ENCODE peak calls at places on chromosomes 1 and 21, in five cellular contexts. V is ovary, E is osteoblast, S is heart right ventricle, L is colonic mucosa. B is an unnamed sample.

GRCh38 chr1:62401034-62401433 is 35.8 kb upstream of the USP1 start:
- DNase-seq in V (no peak), L (no peak), S (no peak), E (no peak), B (no peak)

GRCh38 chr1:23909412-23909811 is 3.8 kb downstream of the CNR2 start:
- DNase-seq in E (no peak), V (no peak), L (no peak), S (no peak), B (no peak)

GRCh38 chr1:8603220-8603616 is 214.2 kb downstream of the RERE start:
- DNase-seq in S (no peak), E (peak; percentile 58), L (no peak), V (no peak), B (no peak)

GRCh38 chr1:45677751-45678245 is 8.5 kb downstream of the GPBP1L1 start:
- DNase-seq in V (no peak), S (no peak), E (no peak), L (no peak), B (no peak)

GRCh38 chr1:172894345-172895049 is 156.2 kb downstream of the TNFSF18 start:
- DNase-seq in S (no peak), L (no peak), V (no peak), E (no peak), B (no peak)

GRCh38 chr1:225919906-225920305 is 4.1 kb downstream of the PYCR2 start:
- DNase-seq in E (peak; percentile 95), S (peak; percentile 69), L (no peak), V (peak; percentile 74), B (peak; percentile 92)

GRCh38 chr1:201539561-201540404 is 856 bp downstream of the NAV1 start:
- DNase-seq in V (peak; percentile 64), L (no peak), S (peak; percentile 72), E (peak; percentile 91), B (no peak)

GRCh38 chr1:185654199-185654951 is 79.8 kb upstream of the HMCN1 start:
- DNase-seq in L (no peak), S (no peak), V (no peak), E (no peak), B (no peak)

GRCh38 chr1:45542591-45542990 is 8.0 kb upstream of the AKR1A1 start:
- DNase-seq in E (no peak), L (peak; percentile 74), V (no peak), S (no peak), B (peak; percentile 57)

GRCh38 chr21:37073417-37074194 is 552 bp downstream of the TTC3 start:
- DNase-seq in S (peak; percentile 53), E (peak; percentile 48), L (peak; percentile 67), V (peak; percentile 80), B (peak; percentile 89)

GRCh38 chr1:205561501-205562203 is 57.2 kb downstream of the CDK18 start:
- DNase-seq in E (no peak), V (no peak), S (no peak), L (peak; percentile 3), B (no peak)

GRCh38 chr1:212234431-212235298 is 50.5 kb upstream of the PPP2R5A start:
- DNase-seq in V (no peak), L (peak; percentile 38), S (peak; percentile 73), E (peak; percentile 88), B (no peak)

GRCh38 chr1:12542138-12542465 is 75.9 kb downstream of the DHRS3 start:
- DNase-seq in V (peak; percentile 34), L (no peak), E (peak; percentile 32), S (no peak), B (no peak)

GRCh38 chr1:221263831-221264767 is 384.9 kb downstream of the HLX start:
- DNase-seq in E (peak; percentile 69), V (no peak), L (peak; percentile 34), S (peak; percentile 68), B (peak; percentile 43)

GRCh38 chr1:221416723-221417122 is 325.2 kb downstream of the DUSP10 start:
- DNase-seq in E (no peak), S (no peak), V (no peak), L (no peak), B (no peak)

GRCh38 chr21:36511484-36512227 is 31.7 kb upstream of the CLDN14 start:
- DNase-seq in S (no peak), V (no peak), L (no peak), E (no peak), B (no peak)

GRCh38 chr21:16530656-16531055 is 800.9 kb downstream of the USP25 start:
- DNase-seq in L (no peak), E (no peak), V (no peak), S (no peak), B (no peak)

GRCh38 chr1:169601096-169601881 is 15.0 kb upstream of the F5 start:
- DNase-seq in E (peak; percentile 58), V (no peak), L (no peak), S (no peak), B (no peak)

GRCh38 chr21:32207096-32207716 is 71.6 kb downstream of the MIS18A start:
- DNase-seq in L (no peak), E (no peak), S (no peak), V (no peak), B (no peak)

GRCh38 chr1:18936471-18936813 is 20.0 kb downstream of the IFFO2 start:
- DNase-seq in E (peak; percentile 1), L (no peak), S (no peak), V (no peak), B (no peak)

GRCh38 chr1:16187748-16188401 is 24.6 kb downstream of the ARHGEF19 start:
- DNase-seq in E (peak; percentile 90), V (peak; percentile 89), S (peak; percentile 69), L (peak; percentile 85), B (peak; percentile 78)

GRCh38 chr1:204384636-204385354 is 25.1 kb upstream of the PLEKHA6 start:
- DNase-seq in E (peak; percentile 87), L (no peak), S (peak; percentile 30), V (no peak), B (no peak)

GRCh38 chr21:43718872-43719747 is at the start of gene PDXK:
- DNase-seq in E (peak; percentile 98), S (peak; percentile 84), V (peak; percentile 90), L (peak; percentile 91), B (peak; percentile 87)
- TF ChIP-seq CTCF in E (no peak), S (no peak), V (no peak), L (no peak), B (no peak)

GRCh38 chr1:53068314-53069084 is 6.5 kb downstream of the PODN start:
- DNase-seq in V (peak; percentile 25), S (no peak), E (peak; percentile 73), L (no peak), B (no peak)

GRCh38 chr1:53069663-53070327 is 7.8 kb downstream of the PODN start:
- DNase-seq in S (no peak), E (peak; percentile 76), V (peak; percentile 38), L (no peak), B (no peak)

GRCh38 chr1:53067886-53068285 is 5.9 kb downstream of the PODN start:
- DNase-seq in S (no peak), E (no peak), V (no peak), L (no peak), B (no peak)

GRCh38 chr1:53070621-53071020 is 8.6 kb downstream of the PODN start:
- DNase-seq in V (peak; percentile 33), S (no peak), E (peak; percentile 44), L (no peak), B (peak; percentile 51)

DNA sequence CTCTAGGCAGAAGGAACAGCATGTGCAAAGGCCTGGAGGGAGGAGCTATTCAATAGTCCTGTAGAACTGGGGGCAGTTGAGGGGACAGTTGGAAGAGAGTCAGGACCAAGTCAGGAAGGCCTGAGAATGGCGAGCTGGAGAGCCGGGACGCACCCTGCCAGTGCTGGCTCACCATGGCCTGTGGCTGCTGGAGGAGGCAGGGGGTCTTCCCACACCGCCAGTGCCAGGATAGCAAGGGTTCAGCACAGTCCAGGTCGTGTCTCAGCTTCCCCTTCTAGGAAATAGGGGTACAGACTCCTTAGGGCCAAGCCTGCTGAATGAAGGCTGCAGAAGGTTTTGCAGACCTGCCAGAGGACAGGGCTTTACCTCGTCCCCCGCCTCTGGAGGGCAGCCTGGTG is 7.3 kb downstream of the PODN start:
- DNase-seq in V (peak; percentile 25), S (no peak), E (no peak), L (no peak), B (no peak)
- H3K27ac ChIP-seq in V (no peak overlapping the region), S (no peak overlapping the region), E (no peak overlapping the region), L (no peak overlapping the region), B (no peak overlapping the region)

DNA sequence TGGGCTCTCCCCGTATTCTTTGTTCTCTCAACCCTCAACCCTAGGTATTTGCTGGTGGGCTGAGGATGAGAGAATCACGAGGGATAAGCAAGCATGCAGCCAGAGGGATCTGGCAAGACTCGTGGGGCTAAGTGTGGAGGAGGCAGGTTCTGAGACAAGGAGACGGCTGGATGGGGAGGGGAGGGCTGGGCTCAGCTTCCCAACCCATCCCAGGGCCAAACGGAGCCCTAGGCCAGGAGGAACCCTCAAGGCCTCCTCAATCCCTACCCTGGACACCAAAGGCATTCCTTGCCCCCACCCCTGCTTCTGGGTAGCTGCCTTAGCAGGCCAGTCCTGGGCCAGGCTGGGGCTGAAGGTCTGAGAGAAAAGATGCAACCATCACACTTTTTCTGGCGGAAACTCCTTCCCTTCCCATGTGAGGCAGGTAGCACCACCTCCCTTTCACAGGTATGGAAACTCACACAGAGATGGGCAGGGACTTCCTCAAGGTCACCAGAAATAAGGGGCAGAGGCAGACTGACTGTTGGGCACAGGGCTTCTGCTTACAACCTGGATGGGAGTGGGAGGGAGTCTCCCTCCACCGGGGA is 6.2 kb downstream of the MEF2D start:
- DNase-seq in E (peak; percentile 56), L (no peak), V (peak; percentile 66), S (no peak), B (no peak)
- H3K4me1 ChIP-seq in E (peaks cover 77% of the 10 kb centered on the region), L (peaks cover 64% of the 10 kb centered on the region), V (peaks cover 73% of the 10 kb centered on the region), S (peaks cover 90% of the 10 kb centered on the region), B (peaks cover 83% of the 10 kb centered on the region)

GRCh38 chr1:156622581-156623297 is 3.5 kb downstream of the HAPLN2 start:
- DNase-seq in E (no peak), V (no peak), S (no peak), L (no peak), B (no peak)

GRCh38 chr1:156626079-156626438 is 6.8 kb downstream of the HAPLN2 start:
- DNase-seq in V (no peak), L (no peak), E (no peak), S (no peak), B (no peak)

GRCh38 chr1:156624814-156625435 is 5.7 kb downstream of the HAPLN2 start:
- DNase-seq in V (no peak), S (no peak), L (no peak), E (no peak), B (no peak)

GRCh38 chr1:156625436-156626078 is 6.3 kb downstream of the HAPLN2 start:
- DNase-seq in S (peak; percentile 43), E (peak; percentile 90), V (peak; percentile 74), L (peak; percentile 64), B (peak; percentile 21)

DNA sequence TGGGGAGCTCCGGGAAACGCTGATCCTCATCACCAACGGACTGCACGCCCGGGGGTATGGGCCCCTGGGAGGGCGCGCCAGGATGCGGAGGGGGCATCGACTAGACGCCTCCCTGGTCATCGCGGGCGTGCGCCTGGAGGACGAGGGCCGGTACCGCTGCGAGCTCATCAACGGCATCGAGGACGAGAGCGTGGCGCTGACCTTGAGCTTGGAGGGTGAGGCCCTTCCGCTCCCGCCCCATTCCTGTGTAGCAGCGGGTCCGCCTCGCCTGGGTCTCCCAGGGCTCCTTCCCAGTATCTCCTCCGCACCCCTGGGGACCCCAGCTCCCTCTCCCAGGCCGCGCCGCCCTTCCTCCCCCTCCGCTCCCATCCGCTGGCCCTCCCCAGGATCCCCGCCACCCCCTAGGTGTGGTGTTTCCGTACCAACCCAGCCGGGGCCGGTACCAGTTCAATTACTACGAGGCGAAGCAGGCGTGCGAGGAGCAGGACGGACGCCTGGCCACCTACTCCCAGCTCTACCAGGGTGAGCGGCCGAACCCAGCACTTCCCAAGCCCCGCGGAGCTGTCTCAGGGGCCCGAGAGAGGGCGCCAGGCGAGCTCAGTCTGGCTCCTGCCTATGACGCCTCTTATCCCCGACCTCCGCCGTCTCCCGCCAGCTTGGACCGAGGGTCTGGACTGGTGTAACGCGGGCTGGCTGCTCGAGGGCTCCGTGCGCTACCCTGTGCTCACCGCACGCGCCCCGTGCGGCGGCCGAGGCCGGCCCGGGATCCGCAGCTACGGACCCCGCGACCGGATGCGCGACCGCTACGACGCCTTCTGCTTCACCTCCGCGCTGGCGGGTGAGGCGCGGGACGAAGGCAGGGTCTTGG is 5.0 kb downstream of the HAPLN2 start:
- DNase-seq in S (peak; percentile 47), V (peak; percentile 65), E (peak; percentile 93), L (peak; percentile 35), B (peak; percentile 81)
- TF ChIP-seq CTCF in S (no peak), V (no peak), E (peak; percentile 25), L (peak; percentile 14), B (no peak)

B was measured in pancreas.